ENCODE peak calls at places on chromosomes 13 and 19, in seven cellular contexts. A is neuronal stem cell, H is mesenchymal stem cell, D is mesendoderm, V is IMR-90, E is H1, S is H9. N is an unnamed sample.

GRCh38 chr13:72643339-72643989 is 84.0 kb downstream of the MZT1 start:
- DNase-seq in D (peak; percentile 35), S (no peak), H (peak; percentile 51), A (no peak), V (peak; percentile 44), E (peak; percentile 63), N (peak; percentile 51)

GRCh38 chr13:99883805-99884204 is 87.8 kb downstream of the ZIC5 start:
- DNase-seq in S (no peak), H (no peak), V (no peak), E (peak; percentile 22), D (no peak), A (no peak), N (no peak)

GRCh38 chr19:21604351-21604926 is 99.0 kb downstream of the ZNF429 start:
- DNase-seq in V (peak; percentile 21), D (peak; percentile 79), H (peak; percentile 32), A (no peak), E (peak; percentile 52), S (no peak), N (peak; percentile 55)

GRCh38 chr13:69951412-69951811 is 156.2 kb upstream of the ATXN8OS start:
- DNase-seq in A (no peak), D (no peak), V (no peak), E (no peak), S (no peak), H (no peak), N (no peak)

GRCh38 chr19:19420570-19421301 is 15.3 kb downstream of the GATAD2A start:
- DNase-seq in E (no peak), D (no peak), V (no peak), H (no peak), A (no peak), S (no peak), N (no peak)

GRCh38 chr19:46746281-46746965 is at the start of gene STRN4:
- DNase-seq in E (peak; percentile 67), S (no peak), D (peak; percentile 40), H (peak; percentile 46), A (peak; percentile 47), V (no peak), N (peak; percentile 66)

GRCh38 chr19:14369399-14370168 is 11.7 kb upstream of the ADGRE5 start:
- DNase-seq in A (no peak), V (peak; percentile 64), E (no peak), H (no peak), S (no peak), D (no peak), N (peak; percentile 39)

GRCh38 chr19:19554074-19555023 is 16.3 kb downstream of the CILP2 start:
- DNase-seq in V (peak; percentile 21), D (peak; percentile 73), H (peak; percentile 47), E (peak; percentile 94), S (peak; percentile 82), A (no peak), N (peak; percentile 72)

GRCh38 chr19:10899171-10899653 is 27.9 kb downstream of the CARM1 start:
- DNase-seq in D (no peak), V (no peak), A (no peak), H (no peak), S (no peak), E (no peak), N (no peak)

GRCh38 chr19:943551-944170 is 17.8 kb downstream of the ARID3A start:
- DNase-seq in E (no peak), S (no peak), A (no peak), V (no peak), D (no peak), H (no peak), N (no peak)

GRCh38 chr13:48636550-48636949 is 17.2 kb upstream of the CYSLTR2 start:
- DNase-seq in E (no peak), D (no peak), H (peak; percentile 83), V (peak; percentile 31), S (no peak), A (no peak), N (no peak)

GRCh38 chr19:57363734-57364181 is 407 bp downstream of the TRAPPC2B start:
- DNase-seq in D (no peak), E (no peak), V (peak; percentile 12), S (no peak), A (no peak), H (peak; percentile 53), N (no peak)

GRCh38 chr19:18397242-18398202 is at the start of gene LRRC25:
- DNase-seq in E (peak; percentile 91), V (no peak), A (peak; percentile 57), H (no peak), D (peak; percentile 70), S (peak; percentile 79), N (no peak)

GRCh38 chr13:96141032-96141431 is 51.1 kb downstream of the HS6ST3 start:
- DNase-seq in D (peak; percentile 40), S (no peak), H (peak; percentile 29), V (peak; percentile 2), E (no peak), A (no peak), N (no peak)

GRCh38 chr13:76723551-76724232 is 162.5 kb downstream of the KCTD12 start:
- DNase-seq in E (peak; percentile 45), D (peak; percentile 83), V (peak; percentile 89), H (peak; percentile 89), S (peak; percentile 34), A (no peak), N (peak; percentile 19)

GRCh38 chr19:20787766-20788165 is 11.7 kb downstream of the ZNF66 start:
- DNase-seq in D (no peak), S (no peak), V (peak; percentile 0), A (no peak), E (no peak), H (no peak), N (no peak)

DNA sequence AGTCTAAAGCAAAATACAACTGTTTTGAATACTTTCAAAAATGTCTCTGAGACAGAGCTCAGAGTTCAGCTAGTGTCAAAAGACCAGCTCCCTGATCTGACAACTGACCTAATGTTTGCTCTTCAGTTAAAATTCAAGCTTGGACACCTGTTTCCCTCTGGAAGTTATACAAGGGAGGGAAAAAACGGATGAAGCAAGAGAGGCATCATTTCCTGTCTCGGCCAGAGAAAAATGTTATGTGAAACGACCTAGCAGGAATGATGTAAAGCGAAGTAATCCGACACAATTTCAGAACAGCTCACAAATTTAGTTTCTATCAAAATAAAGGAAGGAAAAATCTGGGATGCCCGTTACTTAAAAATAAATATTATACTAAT is 59.4 kb downstream of the ZAR1L start:
- DNase-seq in E (no peak), V (peak; percentile 76), S (no peak), H (no peak), A (no peak), D (no peak), N (no peak)
- H4K8ac ChIP-seq in E (no peak overlapping the region), V (no peak overlapping the region), S (no peak overlapping the region), H (no peak overlapping the region), A (no peak overlapping the region), D (no peak overlapping the region), N (no peak overlapping the region)

GRCh38 chr13:44193731-44194130 is 179.9 kb upstream of the SERP2 start:
- DNase-seq in V (no peak), E (no peak), H (no peak), D (no peak), A (no peak), S (no peak), N (peak; percentile 76)

GRCh38 chr13:44198826-44199225 is 174.8 kb upstream of the SERP2 start:
- DNase-seq in V (no peak), S (no peak), H (no peak), A (no peak), E (no peak), D (peak; percentile 14), N (peak; percentile 87)

GRCh38 chr13:44197791-44198770 is 175.5 kb upstream of the SERP2 start:
- DNase-seq in A (no peak), S (no peak), V (peak; percentile 17), E (no peak), H (peak; percentile 51), D (no peak), N (peak; percentile 82)

GRCh38 chr13:44199627-44200207 is 173.9 kb upstream of the SERP2 start:
- DNase-seq in A (no peak), D (no peak), H (no peak), V (no peak), S (no peak), E (no peak), N (no peak)

GRCh38 chr13:44196186-44196751 is 177.4 kb upstream of the SERP2 start:
- DNase-seq in V (no peak), H (no peak), S (no peak), A (no peak), D (no peak), E (no peak), N (no peak)
- H3K4me2 ChIP-seq in V (no peak overlapping the region), H (no peak overlapping the region), S (no peak overlapping the region), A (no peak overlapping the region), D (no peak overlapping the region), E (no peak overlapping the region), N (no peak overlapping the region)

GRCh38 chr19:31278555-31279435 is 70.4 kb downstream of the TSHZ3 start:
- DNase-seq in A (no peak), H (no peak), V (no peak), S (no peak), E (no peak), D (no peak), N (no peak)
- H4K8ac ChIP-seq in A (no peak overlapping the region), H (no peak overlapping the region), V (no peak overlapping the region), S (no peak overlapping the region), E (no peak overlapping the region), D (no peak overlapping the region), N (no peak overlapping the region)

GRCh38 chr13:98460519-98460918 is 116.4 kb downstream of the STK24 start:
- DNase-seq in V (no peak), E (no peak), A (no peak), D (no peak), S (no peak), H (no peak), N (no peak)
- H3K4me2 ChIP-seq in V (no peak overlapping the region), E (no peak overlapping the region), A (no peak overlapping the region), D (no peak overlapping the region), S (no peak overlapping the region), H (no peak overlapping the region), N (no peak overlapping the region)